ENCODE peak calls at places on chromosomes 6 and 20, in eight cellular contexts. One of them, this sample, is unnamed. For H3K4me1 and H3K27me3, the result is how much of the 10 kb centered on the place peaks cover.

GRCh38 chr20:25065625-25066338 is 7.8 kb upstream of the ACSS1 start:
- DNase-seq in mammary epithelial cell: peak
- DNase-seq in fibroblast of lung: peak
- DNase-seq in CD8-positive, alpha-beta memory T cell: peak
- DNase-seq in thyroid gland: peak
- DNase-seq in CD8-positive, alpha-beta T cell: peak
- DNase-seq in heart left ventricle: peak
- DNase-seq in cardiac muscle cell: peak
- DNase-seq in this sample: no peak

GRCh38 chr20:63495771-63496403 is 3.0 kb downstream of the EEF1A2 start:
- DNase-seq in mammary epithelial cell: peak
- DNase-seq in fibroblast of lung: peak
- DNase-seq in CD8-positive, alpha-beta memory T cell: peak
- DNase-seq in thyroid gland: peak
- DNase-seq in CD8-positive, alpha-beta T cell: peak
- DNase-seq in heart left ventricle: peak
- DNase-seq in cardiac muscle cell: peak
- DNase-seq in this sample: peak

GRCh38 chr20:8855315-8855714 is 213.6 kb upstream of the PLCB4 start:
- DNase-seq in mammary epithelial cell: no peak
- DNase-seq in fibroblast of lung: peak
- DNase-seq in CD8-positive, alpha-beta memory T cell: no peak
- DNase-seq in thyroid gland: peak
- DNase-seq in CD8-positive, alpha-beta T cell: no peak
- DNase-seq in heart left ventricle: peak
- DNase-seq in cardiac muscle cell: peak
- DNase-seq in this sample: no peak

GRCh38 chr6:3341467-3341866 is 82.7 kb downstream of the PSMG4 start:
- DNase-seq in mammary epithelial cell: no peak
- DNase-seq in fibroblast of lung: peak
- DNase-seq in CD8-positive, alpha-beta memory T cell: no peak
- DNase-seq in thyroid gland: peak
- DNase-seq in CD8-positive, alpha-beta T cell: no peak
- DNase-seq in heart left ventricle: no peak
- DNase-seq in cardiac muscle cell: peak
- DNase-seq in this sample: no peak

GRCh38 chr6:155274533-155274932 is 10.7 kb downstream of the CLDN20 start:
- DNase-seq in mammary epithelial cell: peak
- DNase-seq in fibroblast of lung: peak
- DNase-seq in CD8-positive, alpha-beta memory T cell: no peak
- DNase-seq in thyroid gland: no peak
- DNase-seq in CD8-positive, alpha-beta T cell: no peak
- DNase-seq in heart left ventricle: no peak
- DNase-seq in cardiac muscle cell: peak
- DNase-seq in this sample: no peak

GRCh38 chr6:3737149-3737830 is 14.2 kb downstream of the PXDC1 start:
- DNase-seq in mammary epithelial cell: no peak
- DNase-seq in fibroblast of lung: no peak
- DNase-seq in CD8-positive, alpha-beta memory T cell: no peak
- DNase-seq in thyroid gland: no peak
- DNase-seq in CD8-positive, alpha-beta T cell: no peak
- DNase-seq in heart left ventricle: no peak
- DNase-seq in cardiac muscle cell: no peak
- DNase-seq in this sample: no peak

GRCh38 chr6:140253096-140253495 is 878.6 kb upstream of the CITED2 start:
- DNase-seq in mammary epithelial cell: no peak
- DNase-seq in fibroblast of lung: peak
- DNase-seq in CD8-positive, alpha-beta memory T cell: no peak
- DNase-seq in thyroid gland: no peak
- DNase-seq in CD8-positive, alpha-beta T cell: no peak
- DNase-seq in heart left ventricle: no peak
- DNase-seq in cardiac muscle cell: peak
- DNase-seq in this sample: no peak

GRCh38 chr6:129966125-129966524 is 52.3 kb upstream of the L3MBTL3 start:
- DNase-seq in mammary epithelial cell: no peak
- DNase-seq in fibroblast of lung: no peak
- DNase-seq in CD8-positive, alpha-beta memory T cell: no peak
- DNase-seq in thyroid gland: no peak
- DNase-seq in CD8-positive, alpha-beta T cell: no peak
- DNase-seq in heart left ventricle: no peak
- DNase-seq in cardiac muscle cell: no peak
- DNase-seq in this sample: no peak

GRCh38 chr20:13809855-13810254 is 25.0 kb downstream of the NDUFAF5 start:
- DNase-seq in mammary epithelial cell: no peak
- DNase-seq in fibroblast of lung: no peak
- DNase-seq in CD8-positive, alpha-beta memory T cell: no peak
- DNase-seq in thyroid gland: no peak
- DNase-seq in CD8-positive, alpha-beta T cell: no peak
- DNase-seq in heart left ventricle: no peak
- DNase-seq in cardiac muscle cell: no peak
- DNase-seq in this sample: no peak

GRCh38 chr20:6501061-6501460 is 266.4 kb upstream of the BMP2 start:
- DNase-seq in mammary epithelial cell: peak
- DNase-seq in fibroblast of lung: peak
- DNase-seq in CD8-positive, alpha-beta memory T cell: no peak
- DNase-seq in thyroid gland: no peak
- DNase-seq in CD8-positive, alpha-beta T cell: no peak
- DNase-seq in heart left ventricle: no peak
- DNase-seq in cardiac muscle cell: peak
- DNase-seq in this sample: no peak

GRCh38 chr6:138885156-138885819 is 89.4 kb downstream of the ECT2L start:
- DNase-seq in mammary epithelial cell: no peak
- DNase-seq in fibroblast of lung: no peak
- DNase-seq in CD8-positive, alpha-beta memory T cell: no peak
- DNase-seq in thyroid gland: no peak
- DNase-seq in CD8-positive, alpha-beta T cell: no peak
- DNase-seq in heart left ventricle: no peak
- DNase-seq in cardiac muscle cell: no peak
- DNase-seq in this sample: no peak

GRCh38 chr6:116979560-116979959 is 102.5 kb downstream of the RFX6 start:
- DNase-seq in mammary epithelial cell: no peak
- DNase-seq in fibroblast of lung: no peak
- DNase-seq in CD8-positive, alpha-beta memory T cell: no peak
- DNase-seq in thyroid gland: no peak
- DNase-seq in CD8-positive, alpha-beta T cell: no peak
- DNase-seq in heart left ventricle: no peak
- DNase-seq in cardiac muscle cell: no peak
- DNase-seq in this sample: no peak

GRCh38 chr20:31717478-31717946 is 5.2 kb downstream of the BCL2L1 start:
- DNase-seq in mammary epithelial cell: no peak
- DNase-seq in fibroblast of lung: no peak
- DNase-seq in CD8-positive, alpha-beta memory T cell: no peak
- DNase-seq in thyroid gland: no peak
- DNase-seq in CD8-positive, alpha-beta T cell: no peak
- DNase-seq in heart left ventricle: no peak
- DNase-seq in cardiac muscle cell: no peak
- DNase-seq in this sample: no peak

GRCh38 chr6:138765896-138766487 is 7.6 kb upstream of the CCDC28A start:
- DNase-seq in mammary epithelial cell: peak
- DNase-seq in fibroblast of lung: peak
- DNase-seq in CD8-positive, alpha-beta memory T cell: no peak
- DNase-seq in thyroid gland: no peak
- DNase-seq in CD8-positive, alpha-beta T cell: no peak
- DNase-seq in heart left ventricle: no peak
- DNase-seq in cardiac muscle cell: peak
- DNase-seq in this sample: no peak

GRCh38 chr6:137852346-137852745 is 14.7 kb upstream of the TNFAIP3 start:
- DNase-seq in mammary epithelial cell: peak
- DNase-seq in fibroblast of lung: no peak
- DNase-seq in CD8-positive, alpha-beta memory T cell: no peak
- DNase-seq in thyroid gland: no peak
- DNase-seq in CD8-positive, alpha-beta T cell: no peak
- DNase-seq in heart left ventricle: no peak
- DNase-seq in cardiac muscle cell: no peak
- DNase-seq in this sample: no peak

GRCh38 chr20:39291301-39291700 is 329.2 kb downstream of the DHX35 start:
- DNase-seq in mammary epithelial cell: no peak
- DNase-seq in fibroblast of lung: peak
- DNase-seq in CD8-positive, alpha-beta memory T cell: no peak
- DNase-seq in thyroid gland: no peak
- DNase-seq in CD8-positive, alpha-beta T cell: no peak
- DNase-seq in heart left ventricle: no peak
- DNase-seq in cardiac muscle cell: no peak
- DNase-seq in this sample: no peak

GRCh38 chr20:39292193-39292736 is 330.1 kb downstream of the DHX35 start:
- DNase-seq in mammary epithelial cell: no peak
- DNase-seq in fibroblast of lung: no peak
- DNase-seq in CD8-positive, alpha-beta memory T cell: no peak
- DNase-seq in thyroid gland: no peak
- DNase-seq in CD8-positive, alpha-beta T cell: no peak
- DNase-seq in heart left ventricle: no peak
- DNase-seq in cardiac muscle cell: no peak
- DNase-seq in this sample: no peak

GRCh38 chr20:39290575-39290974 is 328.4 kb downstream of the DHX35 start:
- DNase-seq in mammary epithelial cell: no peak
- DNase-seq in fibroblast of lung: no peak
- DNase-seq in CD8-positive, alpha-beta memory T cell: no peak
- DNase-seq in thyroid gland: no peak
- DNase-seq in CD8-positive, alpha-beta T cell: no peak
- DNase-seq in heart left ventricle: no peak
- DNase-seq in cardiac muscle cell: no peak
- DNase-seq in this sample: no peak

GRCh38 chr20:39289316-39289715 is 327.2 kb downstream of the DHX35 start:
- DNase-seq in mammary epithelial cell: no peak
- DNase-seq in fibroblast of lung: no peak
- DNase-seq in CD8-positive, alpha-beta memory T cell: no peak
- DNase-seq in thyroid gland: no peak
- DNase-seq in CD8-positive, alpha-beta T cell: no peak
- DNase-seq in heart left ventricle: no peak
- DNase-seq in cardiac muscle cell: no peak
- DNase-seq in this sample: no peak

DNA sequence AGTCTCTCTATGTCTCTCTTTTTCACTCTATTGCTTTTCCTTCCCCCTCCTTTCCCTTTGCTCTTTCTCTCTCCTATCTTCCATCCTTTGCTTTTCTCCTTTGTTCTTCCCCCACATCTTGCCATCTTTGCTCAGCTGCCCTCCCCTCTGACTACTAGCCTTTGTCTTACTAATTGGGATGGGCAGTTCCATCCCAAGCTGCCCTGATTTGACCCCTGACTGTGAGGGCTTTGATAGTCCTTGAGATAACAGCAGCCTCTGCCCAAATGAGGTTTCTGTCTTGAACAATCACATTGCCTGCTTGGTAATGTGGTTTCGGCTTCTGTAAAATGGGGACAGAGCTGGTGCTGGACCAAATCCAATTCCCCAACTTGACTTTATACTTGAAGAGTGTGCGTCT is 327.7 kb downstream of the DHX35 start:
- DNase-seq in mammary epithelial cell: no peak
- DNase-seq in fibroblast of lung: no peak
- DNase-seq in CD8-positive, alpha-beta memory T cell: no peak
- DNase-seq in thyroid gland: no peak
- DNase-seq in CD8-positive, alpha-beta T cell: no peak
- DNase-seq in heart left ventricle: no peak
- DNase-seq in cardiac muscle cell: no peak
- DNase-seq in this sample: no peak
- H3K4me1 ChIP-seq in mammary epithelial cell: under half
- H3K4me1 ChIP-seq in fibroblast of lung: under half
- H3K4me1 ChIP-seq in CD8-positive, alpha-beta memory T cell: under half
- H3K4me1 ChIP-seq in thyroid gland: under half
- H3K4me1 ChIP-seq in CD8-positive, alpha-beta T cell: under half
- H3K4me1 ChIP-seq in heart left ventricle: under half
- H3K4me1 ChIP-seq in cardiac muscle cell: under half
- H3K4me1 ChIP-seq in this sample: under half

DNA sequence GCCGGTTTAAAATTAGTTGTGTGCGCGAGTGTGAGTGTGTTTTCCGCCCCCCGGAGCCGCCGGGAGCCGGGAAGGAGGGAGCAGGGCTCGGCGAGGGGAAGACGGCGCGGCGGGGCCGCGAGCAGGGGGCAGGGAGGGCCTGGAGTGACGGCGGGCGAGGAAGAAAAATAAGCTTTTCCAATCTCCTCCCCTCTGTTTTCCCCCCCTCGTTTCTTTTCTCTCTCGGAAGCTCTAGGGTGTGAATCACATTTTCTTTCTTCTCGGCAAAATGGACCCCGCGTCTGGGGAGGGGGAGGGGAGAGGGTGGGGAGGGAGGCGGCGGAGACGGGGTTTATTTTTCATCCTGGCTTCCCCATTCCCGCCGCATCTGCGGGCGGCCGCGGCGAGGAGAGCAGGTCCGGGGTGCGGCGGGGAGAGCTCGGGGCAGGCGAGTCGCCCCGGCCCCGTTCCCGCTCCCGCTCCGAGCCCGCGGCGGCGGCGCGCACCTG is 881 bp downstream of the BICRAL start:
- DNase-seq in mammary epithelial cell: peak
- DNase-seq in fibroblast of lung: peak
- DNase-seq in CD8-positive, alpha-beta memory T cell: peak
- DNase-seq in thyroid gland: peak
- DNase-seq in CD8-positive, alpha-beta T cell: peak
- DNase-seq in heart left ventricle: peak
- DNase-seq in cardiac muscle cell: peak
- DNase-seq in this sample: peak
- H3K4me3 ChIP-seq in mammary epithelial cell: peak
- H3K4me3 ChIP-seq in fibroblast of lung: peak
- H3K4me3 ChIP-seq in CD8-positive, alpha-beta memory T cell: peak
- H3K4me3 ChIP-seq in thyroid gland: peak
- H3K4me3 ChIP-seq in CD8-positive, alpha-beta T cell: peak
- H3K4me3 ChIP-seq in heart left ventricle: peak
- H3K4me3 ChIP-seq in cardiac muscle cell: peak
- H3K4me3 ChIP-seq in this sample: peak

DNA sequence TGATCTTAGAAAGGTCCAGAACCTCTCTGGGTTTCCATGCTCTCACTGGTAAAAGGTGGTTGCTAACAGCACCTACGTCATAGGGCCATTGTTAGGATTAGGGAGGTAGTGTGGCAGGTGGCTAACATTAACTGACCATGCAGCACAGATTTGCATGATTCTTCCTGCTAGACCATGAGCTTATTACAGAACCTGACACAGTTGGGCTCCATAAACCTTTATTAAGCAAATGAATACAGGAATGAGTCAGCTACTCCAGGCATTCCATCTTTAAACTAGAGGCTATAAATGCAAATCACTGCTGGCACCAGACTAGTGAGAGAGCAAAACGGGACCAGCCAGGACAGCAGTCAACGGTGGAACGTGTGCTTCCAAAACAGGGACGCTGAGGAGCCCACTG is 440.2 kb downstream of the PTPRT start:
- DNase-seq in mammary epithelial cell: no peak
- DNase-seq in fibroblast of lung: no peak
- DNase-seq in CD8-positive, alpha-beta memory T cell: no peak
- DNase-seq in thyroid gland: no peak
- DNase-seq in CD8-positive, alpha-beta T cell: no peak
- DNase-seq in heart left ventricle: no peak
- DNase-seq in cardiac muscle cell: no peak
- DNase-seq in this sample: no peak
- H3K27me3 ChIP-seq in mammary epithelial cell: under half
- H3K27me3 ChIP-seq in fibroblast of lung: under half
- H3K27me3 ChIP-seq in CD8-positive, alpha-beta memory T cell: under half
- H3K27me3 ChIP-seq in thyroid gland: under half
- H3K27me3 ChIP-seq in CD8-positive, alpha-beta T cell: under half
- H3K27me3 ChIP-seq in heart left ventricle: under half
- H3K27me3 ChIP-seq in cardiac muscle cell: under half
- H3K27me3 ChIP-seq in this sample: under half

DNA sequence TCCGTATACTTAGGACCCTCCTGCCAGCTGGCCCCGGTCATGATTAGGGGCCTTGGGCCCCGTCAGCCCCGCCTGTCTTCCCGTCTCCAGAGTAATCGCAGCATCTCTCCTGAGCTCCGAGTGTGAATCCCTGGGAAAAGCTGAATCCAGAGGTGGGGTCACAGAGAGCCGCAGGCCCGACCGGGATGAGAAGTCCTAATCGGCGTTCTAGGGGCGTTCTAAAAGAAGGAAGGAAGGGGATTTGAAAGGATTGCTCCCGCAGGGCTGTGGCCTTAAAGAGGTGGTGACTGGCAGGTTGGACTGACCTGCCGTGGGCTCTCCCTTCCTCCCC is 371 bp downstream of the HMGN4 start:
- DNase-seq in mammary epithelial cell: no peak
- DNase-seq in fibroblast of lung: no peak
- DNase-seq in CD8-positive, alpha-beta memory T cell: no peak
- DNase-seq in thyroid gland: no peak
- DNase-seq in CD8-positive, alpha-beta T cell: no peak
- DNase-seq in heart left ventricle: no peak
- DNase-seq in cardiac muscle cell: no peak
- DNase-seq in this sample: no peak
- H3K4me1 ChIP-seq in mammary epithelial cell: under half
- H3K4me1 ChIP-seq in fibroblast of lung: under half
- H3K4me1 ChIP-seq in CD8-positive, alpha-beta memory T cell: under half
- H3K4me1 ChIP-seq in thyroid gland: under half
- H3K4me1 ChIP-seq in CD8-positive, alpha-beta T cell: under half
- H3K4me1 ChIP-seq in heart left ventricle: under half
- H3K4me1 ChIP-seq in cardiac muscle cell: under half
- H3K4me1 ChIP-seq in this sample: under half

This sample was measured in lower lobe of right lung.